ENCODE peak calls at places on chromosomes 12 and 14, in ten cellular contexts. J, V, E, P, A, M, I, B, G and N are unnamed samples.

GRCh38 chr14:101128478-101129450 is 225.2 kb upstream of the RTL1 start:
- DNase-seq in J (no peak), V (no peak), E (no peak), P (no peak), A (no peak), M (peak), I (no peak), B (no peak), G (peak), N (peak)

GRCh38 chr12:56260380-56260779 is 2.2 kb upstream of the ANKRD52 start:
- DNase-seq in J (no peak), V (peak), E (no peak), P (no peak), A (no peak), M (no peak), I (no peak), B (no peak), G (no peak), N (no peak)

GRCh38 chr14:93789366-93790130 is 1.3 kb upstream of the PRIMA1 start:
- DNase-seq in J (no peak), V (no peak), E (no peak), P (no peak), A (no peak), M (peak), I (no peak), B (no peak), G (no peak), N (no peak)

GRCh38 chr12:15049456-15050153 is 76.8 kb downstream of the PDE6H start:
- DNase-seq in J (no peak), V (no peak), E (no peak), P (no peak), A (no peak), M (no peak), I (no peak), B (no peak), G (no peak), N (no peak)

GRCh38 chr12:108691995-108692808 is 39.1 kb downstream of the CORO1C start:
- DNase-seq in J (no peak), V (peak), E (peak), P (no peak), A (no peak), M (peak), I (peak), B (peak), G (peak), N (no peak)

GRCh38 chr12:41988715-41989114 is 156.0 kb downstream of the GXYLT1 start:
- DNase-seq in J (no peak), V (no peak), E (no peak), P (no peak), A (no peak), M (no peak), I (no peak), B (no peak), G (no peak), N (no peak)

GRCh38 chr12:56014205-56014604 is 6.6 kb upstream of the IKZF4 start:
- DNase-seq in J (no peak), V (no peak), E (peak), P (no peak), A (no peak), M (no peak), I (no peak), B (no peak), G (no peak), N (no peak)

GRCh38 chr12:106147956-106148355 is 9.2 kb upstream of the NUAK1 start:
- DNase-seq in J (no peak), V (peak), E (peak), P (no peak), A (peak), M (peak), I (no peak), B (peak), G (peak), N (peak)

GRCh38 chr12:106304001-106304421 is 1.5 kb downstream of the TCP11L2 start:
- DNase-seq in J (no peak), V (no peak), E (peak), P (no peak), A (no peak), M (no peak), I (no peak), B (no peak), G (no peak), N (no peak)

GRCh38 chr14:65709576-65709975 is 297.0 kb downstream of the FUT8 start:
- DNase-seq in J (no peak), V (no peak), E (no peak), P (no peak), A (peak), M (no peak), I (no peak), B (no peak), G (no peak), N (peak)

GRCh38 chr12:121121805-121122204 is 10.9 kb upstream of the P2RX7 start:
- DNase-seq in J (no peak), V (no peak), E (no peak), P (no peak), A (no peak), M (no peak), I (no peak), B (no peak), G (no peak), N (no peak)

GRCh38 chr12:10621278-10621677 is 7.9 kb upstream of the MAGOHB start:
- DNase-seq in J (no peak), V (no peak), E (no peak), P (no peak), A (no peak), M (no peak), I (no peak), B (no peak), G (no peak), N (no peak)

GRCh38 chr14:89773644-89774316 is 180.8 kb downstream of the EFCAB11 start:
- DNase-seq in J (peak), V (peak), E (no peak), P (no peak), A (peak), M (no peak), I (peak), B (peak), G (peak), N (peak)

GRCh38 chr12:91432079-91432478 is 249.5 kb upstream of the DCN start:
- DNase-seq in J (no peak), V (no peak), E (peak), P (no peak), A (no peak), M (no peak), I (peak), B (no peak), G (no peak), N (no peak)

GRCh38 chr12:95243497-95244183 is 26.0 kb downstream of the VEZT start:
- DNase-seq in J (no peak), V (no peak), E (no peak), P (no peak), A (no peak), M (no peak), I (no peak), B (no peak), G (no peak), N (no peak)
- H3K27ac ChIP-seq in J (no peak), V (peak), E (peak), P (no peak), A (no peak), M (no peak), I (no peak), B (no peak), G (no peak), N (no peak)

DNA sequence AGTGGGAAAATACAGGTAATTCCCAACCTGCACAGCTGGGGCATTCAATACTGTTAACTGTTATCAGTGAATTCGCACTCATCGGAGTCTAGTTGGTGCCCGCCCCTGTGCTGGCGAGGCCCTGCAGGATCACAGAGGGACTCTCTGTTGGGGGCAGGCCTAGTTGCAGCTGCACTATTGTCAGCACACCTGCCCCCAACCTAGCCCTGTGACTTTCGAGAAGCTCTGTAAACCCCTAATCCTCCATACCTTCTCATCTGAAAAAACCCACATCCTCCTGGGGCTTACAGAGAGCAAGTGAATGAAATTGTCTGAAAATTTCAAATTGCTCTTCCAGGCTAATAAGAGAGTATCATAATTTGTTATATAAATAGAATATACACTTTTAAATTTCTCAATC is 132.2 kb upstream of the NUDT4 start:
- DNase-seq in J (no peak), V (no peak), E (no peak), P (no peak), A (no peak), M (no peak), I (no peak), B (peak), G (no peak), N (no peak)
- TF ChIP-seq CTCF in J (no peak), V (no peak), E (no peak), P (no peak), A (no peak), M (no peak), I (no peak), B (no peak), G (no peak), N (no peak)

GRCh38 chr12:1919763-1920162 is 1.3 kb upstream of the CACNA2D4 start:
- DNase-seq in J (no peak), V (no peak), E (no peak), P (no peak), A (no peak), M (no peak), I (no peak), B (no peak), G (no peak), N (no peak)

GRCh38 chr12:1918875-1919236 is 404 bp upstream of the CACNA2D4 start:
- DNase-seq in J (no peak), V (no peak), E (no peak), P (no peak), A (no peak), M (peak), I (no peak), B (no peak), G (peak), N (peak)

GRCh38 chr12:1917172-1918070 is 1.0 kb downstream of the CACNA2D4 start:
- DNase-seq in J (no peak), V (no peak), E (no peak), P (no peak), A (no peak), M (peak), I (no peak), B (no peak), G (peak), N (peak)

GRCh38 chr12:1919284-1919683 is 832 bp upstream of the CACNA2D4 start:
- DNase-seq in J (no peak), V (no peak), E (no peak), P (no peak), A (no peak), M (no peak), I (no peak), B (no peak), G (no peak), N (no peak)

GRCh38 chr12:1918081-1918874 is at the start of gene CACNA2D4:
- DNase-seq in J (no peak), V (no peak), E (no peak), P (no peak), A (no peak), M (peak), I (no peak), B (no peak), G (peak), N (peak)
- TF ChIP-seq POLR2A in J (no peak), V (no peak), E (no peak), P (no peak), A (no peak), M (no peak), I (no peak), B (no peak), G (no peak), N (no peak)

DNA sequence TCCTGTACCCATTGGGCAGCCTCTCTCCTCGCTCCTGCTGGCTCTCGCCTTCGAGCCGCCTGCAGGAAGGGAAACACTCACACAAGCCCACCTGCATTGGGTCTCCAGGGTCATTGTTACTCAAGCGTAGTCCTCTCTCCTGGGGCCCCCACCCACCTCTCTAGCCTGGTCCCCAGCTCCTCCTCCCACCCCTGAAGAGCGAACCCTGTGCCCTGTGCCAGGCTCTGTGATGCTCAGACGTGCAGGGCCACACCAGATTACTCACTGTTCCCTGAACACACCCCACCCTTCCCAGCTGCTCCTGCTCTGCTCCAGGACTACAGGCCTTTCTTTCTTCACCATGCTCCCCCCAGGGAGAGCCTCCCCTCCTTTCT is 88.1 kb downstream of the NINJ2 start:
- DNase-seq in J (no peak), V (no peak), E (no peak), P (no peak), A (no peak), M (peak), I (no peak), B (no peak), G (peak), N (peak)
- H3K27ac ChIP-seq in J (no peak), V (peak), E (no peak), P (peak), A (no peak), M (peak), I (no peak), B (peak), G (peak), N (no peak)

DNA sequence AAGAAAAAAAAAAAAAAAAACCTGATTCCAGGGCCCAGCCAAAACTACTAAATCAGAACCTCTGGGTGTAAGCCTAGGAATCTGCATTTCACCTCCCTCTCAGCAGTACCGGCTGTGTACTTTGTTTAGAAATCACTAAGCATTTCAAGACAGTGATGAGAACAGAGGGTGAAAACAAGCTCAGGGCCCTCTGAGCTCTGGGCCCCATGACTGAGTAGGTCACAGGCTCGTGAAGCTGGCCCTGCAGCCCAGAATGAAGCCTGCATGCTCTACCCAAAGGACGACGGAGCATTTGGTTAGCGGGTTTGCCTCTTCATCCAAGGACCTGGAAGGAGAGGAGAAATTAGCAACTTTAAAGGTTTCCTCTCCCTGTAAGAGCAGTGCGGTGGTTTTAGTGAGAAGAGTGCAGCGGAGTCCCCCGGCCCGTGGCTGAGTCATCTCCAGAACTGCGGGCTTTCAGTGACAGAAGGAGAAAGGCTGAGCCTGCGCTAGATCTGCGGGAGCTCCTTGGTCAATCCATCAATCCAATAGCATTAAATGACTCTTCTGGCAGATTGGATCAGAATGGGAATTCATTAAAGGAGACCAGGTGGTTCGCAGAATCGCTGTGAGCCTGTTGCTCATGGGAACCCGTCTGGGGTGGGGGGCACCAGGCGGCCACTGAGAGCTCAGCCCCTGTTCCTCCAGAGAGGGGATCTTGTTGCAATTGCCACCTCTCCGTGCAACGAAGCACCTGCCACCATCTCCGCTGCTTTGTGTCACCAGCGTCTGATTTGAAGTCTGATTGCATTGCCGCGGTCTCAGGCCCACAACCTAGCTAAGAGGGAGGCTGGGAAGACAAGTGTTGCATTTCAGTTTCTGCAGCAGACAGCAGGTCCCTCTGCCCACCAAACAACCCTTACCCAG is 7.3 kb downstream of the IL31 start:
- DNase-seq in J (no peak), V (no peak), E (no peak), P (no peak), A (no peak), M (no peak), I (no peak), B (no peak), G (no peak), N (no peak)
- TF ChIP-seq CTCF in J (no peak), V (no peak), E (no peak), P (no peak), A (no peak), M (no peak), I (no peak), B (no peak), G (no peak), N (no peak)

GRCh38 chr12:6662906-6663742 is at the start of gene ING4:
- DNase-seq in J (peak), V (peak), E (peak), P (peak), A (peak), M (peak), I (peak), B (peak), G (peak), N (peak)
- TF ChIP-seq POLR2A in J (no peak), V (no peak), E (peak), P (peak), A (peak), M (no peak), I (peak), B (peak), G (no peak), N (no peak)

GRCh38 chr14:73223049-73223448 is 14.3 kb upstream of the PAPLN start:
- DNase-seq in J (no peak), V (no peak), E (no peak), P (no peak), A (no peak), M (no peak), I (no peak), B (no peak), G (no peak), N (no peak)
- H3K27ac ChIP-seq in J (no peak), V (no peak), E (peak), P (peak), A (no peak), M (peak), I (no peak), B (no peak), G (no peak), N (peak)

DNA sequence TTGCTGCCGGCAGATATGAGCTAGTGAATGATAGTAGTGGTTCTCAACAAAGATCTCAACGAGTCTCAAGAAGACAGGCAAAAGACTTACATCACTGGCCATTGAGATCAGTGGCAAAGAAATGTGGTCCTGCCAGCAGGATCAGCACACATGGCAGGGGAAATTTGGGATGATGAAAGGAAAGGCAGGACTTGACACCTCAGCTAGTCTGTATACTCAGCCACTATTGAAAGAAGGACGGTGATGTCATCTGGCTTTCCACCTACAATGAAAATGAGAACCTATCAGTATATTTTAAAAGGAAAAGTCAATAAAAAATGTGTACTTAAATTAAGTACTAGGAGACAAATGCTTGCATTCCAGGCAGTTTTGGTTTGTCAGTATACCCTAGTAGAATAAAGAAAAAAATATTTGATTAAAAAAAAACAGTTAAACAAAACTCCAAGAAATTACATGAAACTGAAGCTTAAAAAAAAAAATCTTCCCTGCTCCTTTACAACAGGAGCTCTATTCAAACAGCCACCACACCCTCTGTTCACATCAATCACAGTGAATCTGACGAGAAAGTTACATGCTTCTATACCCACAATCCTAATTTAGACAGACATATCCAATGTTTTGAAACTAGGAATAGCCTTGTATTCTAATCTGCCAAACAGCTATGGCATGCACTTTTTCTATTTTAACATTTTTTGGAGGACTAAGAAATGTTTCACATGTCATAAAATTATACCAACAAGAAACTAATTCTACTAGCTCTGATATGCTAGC is 34.9 kb downstream of the RAD9B start:
- DNase-seq in J (no peak), V (peak), E (no peak), P (no peak), A (no peak), M (no peak), I (peak), B (no peak), G (no peak), N (no peak)
- TF ChIP-seq CTCF in J (no peak), V (no peak), E (no peak), P (no peak), A (no peak), M (no peak), I (no peak), B (no peak), G (no peak), N (no peak)